ENCODE peak calls at places on chromosomes 13 and 19, in eight cellular contexts. I, Y, W, L, C, B, G and A are unnamed samples.

GRCh38 chr19:41641879-41642485 is 15.1 kb upstream of the CEACAM4 start:
- DNase-seq in Y (no peak), G (peak), B (no peak), W (peak), L (peak), I (peak), C (peak), A (peak)

GRCh38 chr13:75744127-75744526 is 108.0 kb downstream of the LMO7 start:
- DNase-seq in I (no peak), W (no peak), B (no peak), Y (no peak), C (no peak), G (no peak), L (no peak), A (no peak)

GRCh38 chr19:6260912-6261636 is 18.7 kb downstream of the MLLT1 start:
- DNase-seq in C (no peak), Y (no peak), W (no peak), I (no peak), B (no peak), G (no peak), L (no peak), A (peak)

GRCh38 chr19:37941820-37942515 is 35.0 kb downstream of the SIPA1L3 start:
- DNase-seq in L (no peak), I (no peak), W (no peak), G (no peak), C (no peak), B (no peak), Y (no peak), A (no peak)

GRCh38 chr13:105894711-105895110 is 640.8 kb downstream of the EFNB2 start:
- DNase-seq in L (no peak), W (no peak), Y (no peak), I (no peak), B (no peak), C (no peak), G (no peak), A (no peak)

GRCh38 chr13:107348931-107349330 is 781.0 kb upstream of the ARGLU1 start:
- DNase-seq in Y (no peak), L (no peak), B (no peak), I (no peak), G (no peak), W (no peak), C (no peak), A (no peak)

GRCh38 chr19:39555883-39556282 is 15.9 kb upstream of the EID2 start:
- DNase-seq in G (no peak), L (no peak), C (no peak), B (no peak), W (no peak), Y (no peak), I (no peak), A (no peak)

GRCh38 chr13:104414181-104414580 is 1348.0 kb upstream of the SLC10A2 start:
- DNase-seq in Y (no peak), B (no peak), C (no peak), G (no peak), L (no peak), W (no peak), I (no peak), A (peak)

GRCh38 chr19:4604912-4605311 is 34.4 kb upstream of the TNFAIP8L1 start:
- DNase-seq in L (no peak), B (no peak), Y (no peak), G (no peak), W (no peak), C (no peak), I (no peak), A (no peak)

GRCh38 chr13:62931901-62932883 is 1516.5 kb upstream of the PCDH20 start:
- DNase-seq in C (no peak), L (no peak), W (no peak), B (no peak), G (no peak), Y (no peak), I (no peak), A (no peak)

GRCh38 chr19:9885077-9885552 is 50.0 kb downstream of the PIN1 start:
- DNase-seq in C (no peak), B (no peak), Y (no peak), G (peak), L (no peak), I (no peak), W (peak), A (peak)